ENCODE peak calls at places on chromosomes 4 and X, in six cellular contexts. I is PC-3, G is GM23338, L is neural progenitor cell, J is SK-N-SH, U is GM23248. F is an unnamed sample. For H3K4me1 and H3F3A, the result is how much of the 10 kb centered on the place peaks cover.

GRCh38 chrX:47380268-47380667 is 9.9 kb downstream of the ZNF157 start:
- DNase-seq in I (peak), G (no peak), L (no peak), J (no peak), U (no peak), F (no peak)

GRCh38 chr4:32824321-32824720 is 2104.2 kb downstream of the PCDH7 start:
- DNase-seq in I (no peak), G (no peak), L (no peak), J (no peak), U (no peak), F (no peak)

GRCh38 chrX:18390941-18391538 is 34.4 kb upstream of the CDKL5 start:
- DNase-seq in I (peak), G (peak), L (peak), J (peak), U (peak), F (peak)

GRCh38 chrX:150155396-150156048 is 207.6 kb upstream of the MAMLD1 start:
- DNase-seq in I (peak), G (no peak), L (no peak), J (peak), U (peak), F (no peak)

GRCh38 chr4:124060261-124060918 is 652.1 kb downstream of the ANKRD50 start:
- DNase-seq in I (peak), G (peak), L (no peak), J (peak), U (peak), F (peak)

GRCh38 chr4:85677286-85677685 is 202.3 kb downstream of the ARHGAP24 start:
- DNase-seq in I (no peak), G (no peak), L (no peak), J (peak), U (peak), F (no peak)

GRCh38 chr4:156954598-156954997 is 17.0 kb downstream of the PDGFC start:
- DNase-seq in I (no peak), G (no peak), L (no peak), J (no peak), U (no peak), F (no peak)

GRCh38 chr4:180058731-180059215 is 2184.4 kb upstream of the TENM3 start:
- DNase-seq in I (peak), G (peak), L (peak), J (peak), U (peak), F (peak)

GRCh38 chr4:35934370-35934981 is 309.8 kb downstream of the ARAP2 start:
- DNase-seq in I (peak), G (peak), L (peak), J (peak), U (peak), F (peak)

GRCh38 chr4:185879666-185880312 is 67.8 kb upstream of the SORBS2 start:
- DNase-seq in I (no peak), G (no peak), L (no peak), J (no peak), U (no peak), F (peak)

GRCh38 chr4:4425119-4425690 is 38.3 kb downstream of the NSG1 start:
- DNase-seq in I (no peak), G (no peak), L (no peak), J (no peak), U (peak), F (no peak)

GRCh38 chrX:45479196-45479834 is 278.6 kb upstream of the DIPK2B start:
- DNase-seq in I (peak), G (no peak), L (no peak), J (no peak), U (peak), F (no peak)

GRCh38 chr4:177680308-177680707 is 238.1 kb upstream of the AGA start:
- DNase-seq in I (no peak), G (no peak), L (no peak), J (no peak), U (no peak), F (peak)

GRCh38 chr4:6525474-6525873 is 49.5 kb upstream of the MAN2B2 start:
- DNase-seq in I (no peak), G (no peak), L (no peak), J (no peak), U (no peak), F (no peak)

GRCh38 chr4:151811403-151811802 is 50.6 kb upstream of the GATB start:
- DNase-seq in I (no peak), G (peak), L (no peak), J (no peak), U (no peak), F (no peak)

GRCh38 chr4:91577864-91578263 is 725.9 kb upstream of the GRID2 start:
- DNase-seq in I (no peak), G (peak), L (no peak), J (no peak), U (no peak), F (no peak)

GRCh38 chrX:72735561-72735960 is 21.5 kb upstream of the PHKA1 start:
- DNase-seq in I (no peak), G (no peak), L (no peak), J (no peak), U (peak), F (no peak)

GRCh38 chr4:47855350-47855749 is 17.5 kb upstream of the CORIN start:
- DNase-seq in I (no peak), G (no peak), L (no peak), J (no peak), U (peak), F (no peak)

DNA sequence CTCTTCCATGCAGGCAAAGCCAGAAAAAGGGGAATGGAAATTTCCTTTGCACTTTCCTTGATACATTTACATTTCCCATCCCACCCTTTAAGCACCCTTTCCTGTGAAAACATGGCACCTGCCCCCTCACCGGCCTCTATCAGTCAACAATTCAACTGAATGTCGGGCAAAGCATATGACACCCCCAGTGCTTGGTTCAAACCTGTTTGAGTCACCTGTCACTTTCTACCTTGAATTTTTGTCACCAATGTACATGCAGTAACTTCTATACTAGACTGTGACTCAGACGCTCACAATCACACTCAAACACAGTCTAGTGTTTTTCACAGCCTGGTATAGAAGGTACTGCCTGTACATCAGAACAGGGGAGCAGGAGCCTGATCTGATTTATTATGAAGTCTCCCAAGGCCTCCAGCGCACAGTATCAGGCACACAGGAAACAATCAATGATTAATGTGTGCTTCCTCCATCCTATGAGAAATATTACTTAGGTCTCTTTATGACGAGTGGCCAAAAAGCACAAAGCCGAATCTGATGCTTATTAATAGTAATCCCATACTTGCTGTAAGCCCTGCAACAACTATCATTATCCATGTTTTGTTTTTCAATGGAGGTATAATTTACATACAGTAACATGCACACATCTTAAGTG is 49.2 kb upstream of the FAM9C start:
- DNase-seq in I (no peak), G (no peak), L (no peak), J (no peak), U (no peak), F (no peak)
- H3K4me1 ChIP-seq in I (under half), G (under half), L (under half), J (under half), U (under half), F (under half)

GRCh38 chrX:1484638-1485019 is 31.9 kb upstream of the ASMTL start:
- DNase-seq in I (no peak), G (no peak), L (no peak), J (no peak), U (no peak), F (no peak)

GRCh38 chrX:1486749-1487361 is 34.1 kb upstream of the ASMTL start:
- DNase-seq in I (no peak), G (no peak), L (no peak), J (no peak), U (no peak), F (no peak)

GRCh38 chrX:1486177-1486576 is 33.5 kb upstream of the ASMTL start:
- DNase-seq in I (no peak), G (no peak), L (no peak), J (no peak), U (no peak), F (no peak)

GRCh38 chrX:1483843-1484637 is 31.3 kb upstream of the ASMTL start:
- DNase-seq in I (no peak), G (no peak), L (no peak), J (no peak), U (no peak), F (no peak)

DNA sequence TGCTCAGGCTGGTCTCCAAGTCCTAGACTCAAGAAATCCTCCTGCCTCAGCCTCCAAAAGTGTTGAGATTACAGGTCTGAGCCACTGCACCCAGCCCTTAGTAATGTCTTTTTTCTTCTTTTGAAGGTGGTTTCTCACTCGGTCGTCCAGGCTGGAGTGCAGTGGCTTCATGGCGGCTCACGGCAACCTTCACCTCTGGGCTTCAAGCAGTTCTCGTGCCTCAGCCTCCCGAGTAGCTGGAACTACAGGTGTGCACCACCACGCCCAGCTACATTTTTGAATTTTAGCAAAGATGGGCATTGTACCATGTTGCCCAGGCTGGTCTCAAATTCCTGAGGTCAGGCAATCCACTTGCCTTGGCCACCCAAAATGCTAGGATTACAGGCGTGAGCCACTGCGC is 32.3 kb upstream of the ASMTL start:
- DNase-seq in I (no peak), G (no peak), L (no peak), J (no peak), U (no peak), F (no peak)
- H3F3A ChIP-seq in I (under half), G (under half), L (under half), J (under half), U (under half), F (under half)

GRCh38 chr4:25258980-25259578 is 25.2 kb downstream of the PI4K2B start:
- DNase-seq in I (peak), G (no peak), L (no peak), J (no peak), U (peak), F (no peak)
- TF ChIP-seq EZH2phosphoT487 in I (no peak), G (no peak), L (no peak), J (no peak), U (no peak), F (no peak)

DNA sequence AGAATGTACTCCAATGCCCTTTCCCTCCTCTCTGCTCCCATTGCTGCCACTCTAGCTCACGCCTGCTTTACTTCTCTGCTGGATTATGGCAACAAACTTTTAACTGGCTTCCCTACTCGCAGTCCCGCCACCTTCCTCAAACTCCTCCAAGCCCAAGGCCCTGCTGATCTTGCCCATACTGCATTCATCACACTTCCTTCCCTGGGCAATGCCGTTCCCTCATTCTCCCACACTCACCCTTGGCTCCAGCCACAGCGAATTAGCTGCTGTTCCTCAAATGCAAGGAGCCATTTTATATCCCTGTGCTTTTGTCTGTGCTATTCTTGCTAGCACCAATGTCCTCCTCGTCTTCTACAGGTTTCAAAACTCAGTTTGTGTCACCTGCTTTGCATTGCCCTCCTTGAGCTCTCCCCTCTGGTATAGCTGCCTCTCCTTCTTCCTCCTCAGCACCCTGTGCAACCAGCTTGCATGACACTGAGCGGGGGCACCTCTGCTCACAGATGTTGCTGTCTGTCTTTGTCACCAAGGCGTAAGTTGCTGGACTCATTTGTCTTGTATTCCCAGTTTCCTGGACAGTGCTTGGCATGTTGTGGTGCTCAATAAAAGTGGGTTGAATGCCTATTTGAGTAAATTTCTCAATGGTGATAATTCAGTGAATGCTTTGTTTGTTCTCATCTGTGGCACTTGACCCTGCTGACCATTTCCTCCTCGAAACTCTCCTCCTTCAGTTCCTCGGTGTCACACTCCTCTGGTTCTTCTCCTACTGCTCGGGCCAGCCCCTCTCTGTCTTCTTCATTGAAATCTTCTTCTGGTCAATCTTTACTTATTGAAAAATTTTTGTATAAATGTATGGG is 22.4 kb upstream of the MGST2 start:
- DNase-seq in I (no peak), G (no peak), L (no peak), J (no peak), U (no peak), F (no peak)
- H3K4me1 ChIP-seq in I (half or more), G (under half), L (under half), J (under half), U (under half), F (under half)

GRCh38 chr4:170723171-170723570 is 633.4 kb upstream of the AADAT start:
- DNase-seq in I (no peak), G (no peak), L (no peak), J (no peak), U (no peak), F (no peak)
- H3F3A ChIP-seq in I (under half), G (under half), L (under half), J (under half), U (under half), F (under half)